ENCODE peak calls at places on chromosomes 3 and 15, in seven cellular contexts. Y is fibroblast of lung; W is EL; I is NCI-H1436; O is HEK293T; Z is activated naive CD4-positive, alpha-beta T cell; T is foreskin fibroblast. P is an unnamed sample.

GRCh38 chr3:184067573-184068055 is 14.8 kb downstream of the HTR3C start:
- DNase-seq in Y (no peak), W (no peak), I (no peak), O (no peak), Z (no peak), T (no peak), P (no peak)

GRCh38 chr3:28347374-28348285 is 891 bp upstream of the ZCWPW2 start:
- DNase-seq in Y (peak; percentile 94), W (peak; percentile 44), I (no peak), O (no peak), Z (no peak), T (peak; percentile 84), P (no peak)

GRCh38 chr3:152383136-152383606 is 114.4 kb downstream of the MBNL1 start:
- DNase-seq in Y (no peak), W (no peak), I (no peak), O (no peak), Z (no peak), T (no peak), P (no peak)

GRCh38 chr3:138824114-138824506 is 10.6 kb downstream of the PIK3CB start:
- DNase-seq in Y (no peak), W (no peak), I (no peak), O (no peak), Z (no peak), T (no peak), P (no peak)

GRCh38 chr3:43506644-43507043 is 115.2 kb downstream of the ANO10 start:
- DNase-seq in Y (no peak), W (no peak), I (no peak), O (no peak), Z (no peak), T (no peak), P (no peak)

GRCh38 chr3:11335056-11335608 is 62.9 kb downstream of the ATG7 start:
- DNase-seq in Y (peak; percentile 82), W (peak; percentile 71), I (peak; percentile 8), O (peak; percentile 43), Z (no peak), T (peak; percentile 81), P (no peak)

GRCh38 chr3:64150527-64151238 is 74.6 kb downstream of the PRICKLE2 start:
- DNase-seq in Y (peak; percentile 97), W (peak; percentile 75), I (peak; percentile 46), O (peak; percentile 39), Z (no peak), T (peak; percentile 89), P (peak; percentile 61)

GRCh38 chr3:184773341-184774186 is 38.4 kb upstream of the VPS8 start:
- DNase-seq in Y (peak; percentile 77), W (no peak), I (no peak), O (no peak), Z (no peak), T (peak; percentile 35), P (no peak)

GRCh38 chr15:56052389-56053045 is 59.1 kb upstream of the NEDD4 start:
- DNase-seq in Y (peak; percentile 77), W (peak; percentile 57), I (peak; percentile 13), O (peak; percentile 16), Z (no peak), T (peak; percentile 71), P (no peak)

GRCh38 chr3:144085964-144086363 is 114.3 kb downstream of the DIPK2A start:
- DNase-seq in Y (peak; percentile 80), W (peak; percentile 16), I (peak; percentile 76), O (peak; percentile 7), Z (no peak), T (peak; percentile 59), P (no peak)

GRCh38 chr3:158167737-158168469 is 58.0 kb downstream of the RSRC1 start:
- DNase-seq in Y (peak; percentile 98), W (peak; percentile 96), I (no peak), O (peak; percentile 12), Z (no peak), T (peak; percentile 95), P (no peak)

GRCh38 chr3:192229866-192230265 is 497.5 kb downstream of the FGF12 start:
- DNase-seq in Y (peak; percentile 33), W (peak; percentile 62), I (no peak), O (no peak), Z (no peak), T (no peak), P (no peak)

GRCh38 chr15:44712108-44713005 is 1.0 kb downstream of the B2M start:
- DNase-seq in Y (peak; percentile 93), W (peak; percentile 82), I (peak; percentile 46), O (no peak), Z (peak; percentile 23), T (peak; percentile 89), P (peak; percentile 20)

GRCh38 chr3:13575459-13576061 is 26.6 kb downstream of the FBLN2 start:
- DNase-seq in Y (peak; percentile 17), W (no peak), I (no peak), O (no peak), Z (no peak), T (peak; percentile 41), P (no peak)

GRCh38 chr15:84773716-84774115 is 25.3 kb downstream of the ZNF592 start:
- DNase-seq in Y (no peak), W (no peak), I (no peak), O (no peak), Z (no peak), T (no peak), P (no peak)

GRCh38 chr3:59641169-59641914 is 591.5 kb upstream of the CFAP20DC start:
- DNase-seq in Y (peak; percentile 31), W (no peak), I (no peak), O (no peak), Z (no peak), T (peak; percentile 15), P (no peak)

GRCh38 chr3:181952221-181952620 is 240.5 kb downstream of the SOX2 start:
- DNase-seq in Y (no peak), W (no peak), I (no peak), O (no peak), Z (no peak), T (no peak), P (no peak)

GRCh38 chr15:36678308-36678707 is 98.9 kb downstream of the CDIN1 start:
- DNase-seq in Y (no peak), W (no peak), I (no peak), O (no peak), Z (no peak), T (no peak), P (no peak)

GRCh38 chr3:171776839-171777607 is 33.3 kb downstream of the PLD1 start:
- DNase-seq in Y (no peak), W (no peak), I (no peak), O (no peak), Z (no peak), T (no peak), P (no peak)

GRCh38 chr15:60237411-60237810 is 160.4 kb downstream of the ANXA2 start:
- DNase-seq in Y (peak; percentile 11), W (no peak), I (no peak), O (no peak), Z (no peak), T (peak; percentile 41), P (no peak)

GRCh38 chr3:105195260-105195659 is 171.4 kb upstream of the ALCAM start:
- DNase-seq in Y (peak; percentile 69), W (peak; percentile 39), I (peak; percentile 76), O (no peak), Z (no peak), T (peak; percentile 68), P (no peak)

GRCh38 chr15:67843571-67844387 is 3.9 kb upstream of the RNU6-1 start:
- DNase-seq in Y (no peak), W (peak; percentile 66), I (no peak), O (no peak), Z (no peak), T (peak; percentile 55), P (no peak)

GRCh38 chr3:48684480-48685143 is 1.1 kb downstream of the NCKIPSD start:
- DNase-seq in Y (peak; percentile 36), W (peak; percentile 50), I (no peak), O (no peak), Z (no peak), T (peak; percentile 66), P (no peak)

GRCh38 chr3:48776854-48777253 is 59.8 kb upstream of the IP6K2 start:
- DNase-seq in Y (no peak), W (no peak), I (no peak), O (no peak), Z (no peak), T (no peak), P (no peak)

GRCh38 chr3:105285653-105286241 is 81.0 kb upstream of the ALCAM start:
- DNase-seq in Y (no peak), W (no peak), I (no peak), O (no peak), Z (no peak), T (no peak), P (no peak)

P was measured in NCI-H1092.